ENCODE peak calls at places on chromosomes 11 and 22, in nine cellular contexts. R, T, Y, J, V, S, F, M and O are unnamed samples.
A peak's percentile ranks its signal among the peaks of the same experiment; 100 is the strongest.

GRCh38 chr22:23790819-23791736 is 4.3 kb downstream of the SMARCB1 start:
- DNase-seq in R (peak; percentile 68), T (no peak), Y (no peak), J (peak; percentile 72), V (no peak), S (no peak), F (no peak), M (peak; percentile 72), O (no peak)

GRCh38 chr22:21947040-21948014 is 5.3 kb downstream of the PPM1F start:
- DNase-seq in R (no peak), T (no peak), Y (no peak), J (peak; percentile 71), V (no peak), S (no peak), F (no peak), M (no peak), O (no peak)

GRCh38 chr22:50305658-50306566 is 1.5 kb downstream of the PLXNB2 start:
- DNase-seq in R (peak; percentile 85), T (peak; percentile 83), Y (no peak), J (peak; percentile 95), V (peak; percentile 73), S (peak; percentile 93), F (peak; percentile 93), M (peak; percentile 89), O (peak; percentile 66)

GRCh38 chr11:119340335-119341221 is at the start of gene C1QTNF5:
- DNase-seq in R (peak; percentile 91), T (no peak), Y (no peak), J (peak; percentile 57), V (no peak), S (peak; percentile 96), F (peak; percentile 67), M (peak; percentile 93), O (no peak)

GRCh38 chr22:40749829-40750228 is 69.3 kb downstream of the SLC25A17 start:
- DNase-seq in R (no peak), T (no peak), Y (no peak), J (no peak), V (no peak), S (no peak), F (no peak), M (no peak), O (no peak)

GRCh38 chr22:48675141-48675827 is 1152.4 kb downstream of the BRD1 start:
- DNase-seq in R (peak; percentile 17), T (no peak), Y (no peak), J (no peak), V (no peak), S (no peak), F (no peak), M (peak; percentile 24), O (no peak)

GRCh38 chr22:29030618-29031235 is 30.9 kb downstream of the C22orf31 start:
- DNase-seq in R (peak; percentile 79), T (peak; percentile 43), Y (no peak), J (peak; percentile 77), V (peak; percentile 80), S (peak; percentile 89), F (peak; percentile 77), M (peak; percentile 74), O (peak; percentile 89)

GRCh38 chr22:37141971-37142647 is 7.6 kb downstream of the IL2RB start:
- DNase-seq in R (no peak), T (no peak), Y (no peak), J (no peak), V (no peak), S (no peak), F (no peak), M (peak; percentile 26), O (no peak)

GRCh38 chr22:37314315-37315046 is 32.2 kb downstream of the CYTH4 start:
- DNase-seq in R (no peak), T (no peak), Y (no peak), J (no peak), V (no peak), S (no peak), F (no peak), M (no peak), O (no peak)

GRCh38 chr11:41978951-41979350 is 519.5 kb upstream of the LRRC4C start:
- DNase-seq in R (no peak), T (no peak), Y (no peak), J (no peak), V (no peak), S (no peak), F (no peak), M (no peak), O (no peak)

GRCh38 chr11:122421684-122422083 is 233.8 kb upstream of the UBASH3B start:
- DNase-seq in R (no peak), T (no peak), Y (no peak), J (no peak), V (no peak), S (no peak), F (no peak), M (no peak), O (no peak)

GRCh38 chr11:2929880-2930704 is 872 bp upstream of the PHLDA2 start:
- DNase-seq in R (peak; percentile 36), T (no peak), Y (peak; percentile 48), J (peak; percentile 61), V (no peak), S (peak; percentile 70), F (peak; percentile 69), M (peak; percentile 51), O (peak; percentile 46)

GRCh38 chr11:129410561-129410960 is 34.9 kb downstream of the BARX2 start:
- DNase-seq in R (no peak), T (no peak), Y (no peak), J (no peak), V (no peak), S (no peak), F (no peak), M (no peak), O (no peak)

GRCh38 chr22:44261861-44262595 is 50.7 kb downstream of the SHISAL1 start:
- DNase-seq in R (peak; percentile 66), T (no peak), Y (no peak), J (no peak), V (no peak), S (peak; percentile 62), F (no peak), M (no peak), O (no peak)

GRCh38 chr22:20531404-20532181 is 24.2 kb downstream of the MED15 start:
- DNase-seq in R (peak; percentile 74), T (peak; percentile 71), Y (no peak), J (peak; percentile 90), V (no peak), S (peak; percentile 83), F (peak; percentile 52), M (peak; percentile 68), O (peak; percentile 79)

GRCh38 chr11:48012051-48012391 is 31.7 kb downstream of the PTPRJ start:
- DNase-seq in R (no peak), T (no peak), Y (peak; percentile 68), J (no peak), V (no peak), S (peak; percentile 24), F (no peak), M (no peak), O (no peak)

GRCh38 chr11:1150769-1151365 is 6.9 kb upstream of the MUC5AC start:
- DNase-seq in R (no peak), T (no peak), Y (no peak), J (peak; percentile 67), V (no peak), S (no peak), F (no peak), M (peak; percentile 40), O (no peak)

GRCh38 chr22:22865311-22866072 is 22.1 kb upstream of the IGLL5 start:
- DNase-seq in R (no peak), T (no peak), Y (no peak), J (no peak), V (no peak), S (no peak), F (no peak), M (no peak), O (no peak)

GRCh38 chr22:39678862-39679490 is 108.4 kb downstream of the CACNA1I start:
- DNase-seq in R (no peak), T (no peak), Y (no peak), J (no peak), V (no peak), S (no peak), F (no peak), M (no peak), O (no peak)

GRCh38 chr22:39384750-39385480 is 14.7 kb upstream of the TAB1 start:
- DNase-seq in R (no peak), T (no peak), Y (no peak), J (peak; percentile 28), V (no peak), S (no peak), F (no peak), M (no peak), O (no peak)

GRCh38 chr22:45423524-45423923 is 10.0 kb downstream of the RIBC2 start:
- DNase-seq in R (no peak), T (no peak), Y (no peak), J (no peak), V (no peak), S (no peak), F (no peak), M (no peak), O (no peak)

GRCh38 chr22:41286639-41287091 is 678 bp upstream of the RANGAP1 start:
- DNase-seq in R (no peak), T (no peak), Y (peak; percentile 51), J (peak; percentile 38), V (no peak), S (no peak), F (peak; percentile 26), M (no peak), O (no peak)

GRCh38 chr22:25780673-25781072 is 38.7 kb downstream of the MYO18B start:
- DNase-seq in R (no peak), T (no peak), Y (no peak), J (no peak), V (no peak), S (no peak), F (no peak), M (no peak), O (no peak)

GRCh38 chr22:33302049-33302545 is 243.9 kb upstream of the SYN3 start:
- DNase-seq in R (peak; percentile 92), T (peak; percentile 83), Y (peak; percentile 60), J (peak; percentile 60), V (peak; percentile 23), S (peak; percentile 87), F (peak; percentile 74), M (peak; percentile 89), O (peak; percentile 0)

GRCh38 chr11:1310772-1311468 is 1.5 kb upstream of the TOLLIP start:
- DNase-seq in R (peak; percentile 35), T (no peak), Y (peak; percentile 65), J (no peak), V (no peak), S (no peak), F (no peak), M (no peak), O (no peak)

GRCh38 chr11:8814209-8814922 is 96.6 kb upstream of the AKIP1 start:
- DNase-seq in R (no peak), T (no peak), Y (no peak), J (no peak), V (no peak), S (no peak), F (no peak), M (no peak), O (no peak)